ENCODE peak calls at places on chromosomes 7 and 10, in seven cellular contexts. J, F, M, T, B, D and W are unnamed samples.

GRCh38 chr10:89518108-89518507 is 17.3 kb downstream of the SLC16A12 start:
- DNase-seq in J (no peak), F (no peak), M (no peak), T (peak; percentile 36), B (no peak), D (no peak), W (no peak)

GRCh38 chr7:32879460-32879859 is 12.1 kb downstream of the KBTBD2 start:
- DNase-seq in J (no peak), F (no peak), M (no peak), T (peak; percentile 37), B (no peak), D (no peak), W (no peak)

GRCh38 chr10:9331583-9332008 is 1277.1 kb downstream of the GATA3 start:
- DNase-seq in J (no peak), F (peak; percentile 8), M (peak; percentile 5), T (peak; percentile 53), B (no peak), D (peak; percentile 50), W (peak; percentile 57)

GRCh38 chr7:102983602-102984001 is 70.8 kb downstream of the LRRC17 start:
- DNase-seq in J (no peak), F (no peak), M (no peak), T (no peak), B (no peak), D (no peak), W (no peak)

GRCh38 chr7:129911790-129912189 is 41.0 kb downstream of the UBE2H start:
- DNase-seq in J (no peak), F (no peak), M (no peak), T (no peak), B (no peak), D (no peak), W (no peak)

GRCh38 chr7:70259497-70259896 is 661.2 kb downstream of the AUTS2 start:
- DNase-seq in J (no peak), F (peak; percentile 45), M (peak; percentile 20), T (peak; percentile 4), B (no peak), D (no peak), W (no peak)

GRCh38 chr7:51569581-51569980 is 253.0 kb upstream of the COBL start:
- DNase-seq in J (no peak), F (no peak), M (no peak), T (no peak), B (no peak), D (no peak), W (no peak)

GRCh38 chr7:135930565-135931423 is 46.4 kb downstream of the MTPN start:
- DNase-seq in J (no peak), F (peak; percentile 44), M (peak; percentile 70), T (peak; percentile 49), B (no peak), D (no peak), W (no peak)

GRCh38 chr10:22345301-22346086 is at the start of gene SPAG6:
- DNase-seq in J (no peak), F (no peak), M (peak; percentile 49), T (no peak), B (peak; percentile 71), D (no peak), W (no peak)

GRCh38 chr7:139936760-139937310 is 107.8 kb downstream of the TBXAS1 start:
- DNase-seq in J (no peak), F (peak; percentile 28), M (no peak), T (peak; percentile 70), B (no peak), D (peak; percentile 58), W (peak; percentile 5)

GRCh38 chr7:130277763-130278643 is 11.3 kb downstream of the CPA2 start:
- DNase-seq in J (no peak), F (no peak), M (no peak), T (peak; percentile 51), B (peak; percentile 66), D (peak; percentile 55), W (no peak)

GRCh38 chr10:30587522-30588031 is 42.0 kb downstream of the LYZL2 start:
- DNase-seq in J (no peak), F (no peak), M (no peak), T (no peak), B (no peak), D (no peak), W (peak; percentile 76)

GRCh38 chr10:73762915-73763314 is 18.7 kb downstream of the SEC24C start:
- DNase-seq in J (no peak), F (no peak), M (no peak), T (no peak), B (no peak), D (peak; percentile 36), W (no peak)

GRCh38 chr10:95413608-95414007 is 122.8 kb upstream of the PDLIM1 start:
- DNase-seq in J (no peak), F (no peak), M (no peak), T (no peak), B (no peak), D (no peak), W (no peak)

GRCh38 chr7:24963218-24963617 is 16.8 kb downstream of the OSBPL3 start:
- DNase-seq in J (no peak), F (peak; percentile 66), M (no peak), T (peak; percentile 89), B (peak; percentile 57), D (no peak), W (peak; percentile 48)

GRCh38 chr7:29865526-29865925 is 59.2 kb downstream of the WIPF3 start:
- DNase-seq in J (peak; percentile 66), F (peak; percentile 68), M (no peak), T (peak; percentile 70), B (no peak), D (peak; percentile 94), W (no peak)

GRCh38 chr7:117008849-117009531 is 55.7 kb downstream of the ST7 start:
- DNase-seq in J (no peak), F (no peak), M (no peak), T (no peak), B (no peak), D (peak; percentile 14), W (peak; percentile 65)

GRCh38 chr10:23171232-23171876 is 20.8 kb upstream of the PTF1A start:
- DNase-seq in J (no peak), F (no peak), M (no peak), T (peak; percentile 5), B (no peak), D (peak; percentile 36), W (no peak)

GRCh38 chr10:22617516-22617915 is 96.9 kb downstream of the PIP4K2A start:
- DNase-seq in J (no peak), F (no peak), M (no peak), T (no peak), B (no peak), D (no peak), W (no peak)

GRCh38 chr7:25820432-25821040 is 331.5 kb upstream of the NFE2L3 start:
- DNase-seq in J (no peak), F (no peak), M (no peak), T (no peak), B (no peak), D (peak; percentile 49), W (no peak)

GRCh38 chr7:12508005-12508404 is 62.5 kb upstream of the SCIN start:
- DNase-seq in J (no peak), F (no peak), M (no peak), T (no peak), B (no peak), D (no peak), W (no peak)

GRCh38 chr7:48244902-48245301 is 73.6 kb downstream of the ABCA13 start:
- DNase-seq in J (no peak), F (no peak), M (no peak), T (no peak), B (no peak), D (no peak), W (peak; percentile 74)

GRCh38 chr10:126650164-126650563 is 20.3 kb downstream of the C10orf90 start:
- DNase-seq in J (no peak), F (no peak), M (no peak), T (no peak), B (no peak), D (no peak), W (no peak)